ENCODE peak calls at places on chromosomes 6 and 20, in four cellular contexts. R, Q, A and D are unnamed samples.

GRCh38 chr6:108622601-108623335 is 62.1 kb downstream of the FOXO3 start:
- DNase-seq in R (peak; percentile 24), Q (peak; percentile 98), A (no peak), D (no peak)

GRCh38 chr20:14622796-14623195 is 285.4 kb upstream of the FLRT3 start:
- DNase-seq in R (no peak), Q (peak; percentile 72), A (no peak), D (no peak)

GRCh38 chr20:24737212-24737850 is 211.7 kb upstream of the CST7 start:
- DNase-seq in R (no peak), Q (no peak), A (no peak), D (no peak)

GRCh38 chr6:111207141-111207858 is 120.0 kb downstream of the SLC16A10 start:
- DNase-seq in R (no peak), Q (peak; percentile 33), A (no peak), D (no peak)

GRCh38 chr20:45407067-45407745 is 883 bp upstream of the DBNDD2 start:
- DNase-seq in R (peak; percentile 77), Q (peak; percentile 74), A (peak; percentile 15), D (peak; percentile 11)

GRCh38 chr6:31948306-31948705 is 2.4 kb downstream of the CFB start:
- DNase-seq in R (no peak), Q (no peak), A (no peak), D (no peak)

GRCh38 chr6:34393191-34393967 is 910 bp upstream of the NUDT3 start:
- DNase-seq in R (no peak), Q (no peak), A (no peak), D (no peak)

GRCh38 chr20:52601295-52601971 is 370.7 kb upstream of the TSHZ2 start:
- DNase-seq in R (no peak), Q (no peak), A (no peak), D (no peak)

GRCh38 chr6:31935829-31936228 is 8.3 kb downstream of the C2 start:
- DNase-seq in R (no peak), Q (no peak), A (no peak), D (no peak)

GRCh38 chr6:130033999-130034814 is 15.8 kb downstream of the L3MBTL3 start:
- DNase-seq in R (no peak), Q (peak; percentile 83), A (no peak), D (no peak)

GRCh38 chr6:156886409-156886808 is 109.2 kb downstream of the ARID1B start:
- DNase-seq in R (peak; percentile 42), Q (no peak), A (no peak), D (no peak)

GRCh38 chr6:5315883-5316282 is 54.6 kb downstream of the FARS2 start:
- DNase-seq in R (no peak), Q (peak; percentile 61), A (no peak), D (no peak)

GRCh38 chr6:125117818-125118217 is 35.8 kb upstream of the TPD52L1 start:
- DNase-seq in R (no peak), Q (peak; percentile 42), A (no peak), D (no peak)

GRCh38 chr6:140062042-140063041 is 687.9 kb upstream of the CITED2 start:
- DNase-seq in R (peak; percentile 59), Q (peak; percentile 91), A (no peak), D (no peak)

GRCh38 chr20:58976095-58976730 is 4.8 kb upstream of the NELFCD start:
- DNase-seq in R (no peak), Q (no peak), A (no peak), D (no peak)

GRCh38 chr6:90256698-90257485 is 39.8 kb downstream of the BACH2 start:
- DNase-seq in R (no peak), Q (peak; percentile 77), A (no peak), D (no peak)

GRCh38 chr20:1861347-1861987 is 33.7 kb upstream of the SIRPA start:
- DNase-seq in R (no peak), Q (peak; percentile 88), A (no peak), D (no peak)

GRCh38 chr20:63848003-63848911 is 13.0 kb upstream of the ABHD16B start:
- DNase-seq in R (peak; percentile 61), Q (no peak), A (no peak), D (no peak)

GRCh38 chr20:17617212-17617867 is 47.5 kb downstream of the DSTN start:
- DNase-seq in R (no peak), Q (peak; percentile 55), A (peak; percentile 14), D (peak; percentile 79)

GRCh38 chr6:35782424-35782823 is 1.6 kb downstream of the CLPSL1 start:
- DNase-seq in R (no peak), Q (no peak), A (no peak), D (no peak)

GRCh38 chr6:5936140-5936539 is 70.6 kb downstream of the NRN1 start:
- DNase-seq in R (no peak), Q (peak; percentile 23), A (no peak), D (no peak)

GRCh38 chr20:62009322-62009721 is 56.4 kb downstream of the TAF4 start:
- DNase-seq in R (no peak), Q (no peak), A (no peak), D (no peak)

GRCh38 chr20:39050555-39050902 is 88.4 kb downstream of the DHX35 start:
- DNase-seq in R (no peak), Q (no peak), A (no peak), D (no peak)

GRCh38 chr6:39088331-39088730 is 26.7 kb downstream of the SAYSD1 start:
- DNase-seq in R (peak; percentile 52), Q (peak; percentile 62), A (peak; percentile 73), D (no peak)

GRCh38 chr20:23047738-23048214 is 1.7 kb downstream of the THBD start:
- DNase-seq in R (peak; percentile 42), Q (peak; percentile 46), A (no peak), D (no peak)

GRCh38 chr20:19934792-19935491 is 82.2 kb upstream of the NAA20 start:
- DNase-seq in R (peak; percentile 81), Q (no peak), A (no peak), D (peak; percentile 13)

GRCh38 chr6:36979343-36979742 is 6.7 kb downstream of the MTCH1 start:
- DNase-seq in R (peak; percentile 64), Q (peak; percentile 84), A (no peak), D (no peak)

GRCh38 chr20:18057106-18057993 is at the start of gene OVOL2:
- DNase-seq in R (no peak), Q (peak; percentile 12), A (no peak), D (peak; percentile 25)

GRCh38 chr6:89977808-89978748 is 83.8 kb downstream of the GJA10 start:
- DNase-seq in R (peak; percentile 35), Q (peak; percentile 48), A (no peak), D (no peak)

GRCh38 chr6:134549854-134550253 is 231.9 kb upstream of the SGK1 start:
- DNase-seq in R (no peak), Q (no peak), A (no peak), D (no peak)

GRCh38 chr6:151689499-151690201 is 117.8 kb upstream of the ESR1 start:
- DNase-seq in R (no peak), Q (peak; percentile 27), A (no peak), D (no peak)

GRCh38 chr6:113995632-113996031 is 24.7 kb upstream of the HDAC2 start:
- DNase-seq in R (peak; percentile 46), Q (peak; percentile 96), A (no peak), D (peak; percentile 48)

GRCh38 chr6:144341831-144342527 is 56.8 kb downstream of the UTRN start:
- DNase-seq in R (no peak), Q (no peak), A (no peak), D (no peak)
- H3K4me1 ChIP-seq in R (peaks cover 12% of the 10 kb centered on the region), Q (peaks cover 38% of the 10 kb centered on the region), A (peaks cover 3% of the 10 kb centered on the region), D (peaks cover 10% of the 10 kb centered on the region)

DNA sequence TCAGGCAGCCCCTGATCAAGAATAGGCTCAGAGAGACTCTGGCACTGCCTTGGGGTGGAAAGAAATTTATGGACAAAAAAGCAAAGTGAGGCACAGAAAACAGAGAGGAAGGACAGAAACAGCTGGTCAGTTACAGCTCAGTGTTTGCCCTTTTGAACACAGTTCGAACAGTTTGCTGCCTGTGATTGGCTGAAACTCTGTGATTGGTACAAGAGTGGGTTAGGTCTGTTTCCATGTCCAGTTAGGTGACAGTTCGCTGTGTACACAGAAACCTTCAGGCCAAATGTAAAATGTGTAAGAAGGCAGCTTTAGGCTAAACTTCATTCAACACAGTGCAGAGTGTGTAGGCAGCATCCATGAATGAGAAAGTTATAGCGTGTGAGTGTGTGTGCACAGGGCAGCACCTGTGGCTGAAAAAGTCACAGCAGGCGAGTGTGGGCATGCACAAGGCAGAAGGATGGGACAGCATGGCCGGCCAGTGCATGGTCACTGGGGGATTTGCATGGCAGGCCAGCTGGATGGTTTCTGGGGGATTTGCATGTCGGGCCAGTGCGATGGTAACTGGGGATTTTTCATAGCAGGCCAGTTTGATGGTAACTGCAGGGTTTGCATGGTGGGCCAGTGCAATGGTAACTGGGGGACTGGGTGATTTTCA is 75.4 kb upstream of the FRMD1 start:
- DNase-seq in R (no peak), Q (no peak), A (no peak), D (no peak)
- H3K4me3 ChIP-seq in R (no peak overlapping the region), Q (no peak overlapping the region), A (no peak overlapping the region), D (no peak overlapping the region)

GRCh38 chr6:99545442-99545841 is 23.0 kb downstream of the CCNC start:
- DNase-seq in R (no peak), Q (no peak), A (no peak), D (no peak)
- H3K36me3 ChIP-seq in R (peaks cover 97% of the 10 kb centered on the region), Q (peaks cover 62% of the 10 kb centered on the region), A (peaks cover 99% of the 10 kb centered on the region), D (peaks cover 57% of the 10 kb centered on the region)

GRCh38 chr20:50746138-50746940 is 15.0 kb downstream of the PARD6B start:
- DNase-seq in R (no peak), Q (peak; percentile 21), A (no peak), D (peak; percentile 50)
- H3K4me1 ChIP-seq in R (no peaks in the 10 kb centered on the region), Q (peaks cover 17% of the 10 kb centered on the region), A (peaks cover 7% of the 10 kb centered on the region), D (peaks cover 34% of the 10 kb centered on the region)

GRCh38 chr6:44151348-44152108 is 7.1 kb upstream of the CAPN11 start:
- DNase-seq in R (peak; percentile 61), Q (peak; percentile 88), A (peak; percentile 73), D (peak; percentile 86)
- H3K4me3 ChIP-seq in R (no peak overlapping the region), Q (no peak overlapping the region), A (no peak overlapping the region), D (no peak overlapping the region)

GRCh38 chr6:87540541-87540940 is 49.2 kb downstream of the RARS2 start:
- DNase-seq in R (peak; percentile 48), Q (no peak), A (no peak), D (no peak)

GRCh38 chr6:87543836-87544735 is 45.7 kb downstream of the RARS2 start:
- DNase-seq in R (no peak), Q (no peak), A (no peak), D (no peak)

GRCh38 chr6:87541041-87541440 is 48.7 kb downstream of the RARS2 start:
- DNase-seq in R (no peak), Q (no peak), A (no peak), D (no peak)

GRCh38 chr6:87539554-87539953 is 50.2 kb downstream of the RARS2 start:
- DNase-seq in R (no peak), Q (no peak), A (no peak), D (no peak)

GRCh38 chr6:87541726-87542125 is 48.1 kb downstream of the RARS2 start:
- DNase-seq in R (no peak), Q (no peak), A (no peak), D (no peak)
- H3K36me3 ChIP-seq in R (peaks cover 54% of the 10 kb centered on the region), Q (peaks cover 68% of the 10 kb centered on the region), A (peaks cover 87% of the 10 kb centered on the region), D (peaks cover 35% of the 10 kb centered on the region)

GRCh38 chr6:54041239-54041638 is 70.0 kb upstream of the MLIP start:
- DNase-seq in R (no peak), Q (no peak), A (no peak), D (no peak)
- H3K4me1 ChIP-seq in R (no peaks in the 10 kb centered on the region), Q (no peaks in the 10 kb centered on the region), A (no peaks in the 10 kb centered on the region), D (no peaks in the 10 kb centered on the region)

GRCh38 chr6:104940881-104941693 is 15.8 kb upstream of the LIN28B start:
- DNase-seq in R (peak; percentile 13), Q (peak; percentile 66), A (peak; percentile 77), D (peak; percentile 72)
- H3K4me3 ChIP-seq in R (peak overlapping the region; percentile 30), Q (peak overlapping the region; percentile 65), A (peak overlapping the region; percentile 66), D (peak overlapping the region; percentile 48)

GRCh38 chr6:166527849-166528248 is 58.6 kb downstream of the RAMACL start:
- DNase-seq in R (no peak), Q (no peak), A (no peak), D (no peak)
- H3K36me3 ChIP-seq in R (peaks cover 45% of the 10 kb centered on the region), Q (peaks cover 14% of the 10 kb centered on the region), A (peaks cover 58% of the 10 kb centered on the region), D (no peaks in the 10 kb centered on the region)